ENCODE peak calls at places on chromosomes 11 and 22, in seven cellular contexts. One of them, this sample, is unnamed.

GRCh38 chr11:57597461-57597892 is at the start of gene SERPING1:
- DNase-seq in activated CD8-positive, alpha-beta memory T cell treated with anti-CD3 and anti-CD28 coated beads for 1 hour: no peak
- DNase-seq in Calu3: peak
- DNase-seq in KBM-7: no peak
- DNase-seq in DMS53: no peak
- DNase-seq in putamen: no peak
- DNase-seq in Caco-2: no peak
- DNase-seq in this sample: no peak

GRCh38 chr22:41028841-41029240 is 63.6 kb upstream of the EP300 start:
- DNase-seq in activated CD8-positive, alpha-beta memory T cell treated with anti-CD3 and anti-CD28 coated beads for 1 hour: no peak
- DNase-seq in Calu3: no peak
- DNase-seq in KBM-7: no peak
- DNase-seq in DMS53: peak
- DNase-seq in putamen: no peak
- DNase-seq in Caco-2: no peak
- DNase-seq in this sample: no peak

GRCh38 chr22:38172489-38173155 is 9.0 kb downstream of the PLA2G6 start:
- DNase-seq in activated CD8-positive, alpha-beta memory T cell treated with anti-CD3 and anti-CD28 coated beads for 1 hour: no peak
- DNase-seq in Calu3: peak
- DNase-seq in KBM-7: peak
- DNase-seq in DMS53: peak
- DNase-seq in putamen: no peak
- DNase-seq in Caco-2: no peak
- DNase-seq in this sample: peak

GRCh38 chr11:27456140-27456801 is 16.3 kb downstream of the LGR4 start:
- DNase-seq in activated CD8-positive, alpha-beta memory T cell treated with anti-CD3 and anti-CD28 coated beads for 1 hour: no peak
- DNase-seq in Calu3: no peak
- DNase-seq in KBM-7: no peak
- DNase-seq in DMS53: peak
- DNase-seq in putamen: no peak
- DNase-seq in Caco-2: no peak
- DNase-seq in this sample: peak

GRCh38 chr11:100467821-100468508 is 219.1 kb upstream of the ARHGAP42 start:
- DNase-seq in activated CD8-positive, alpha-beta memory T cell treated with anti-CD3 and anti-CD28 coated beads for 1 hour: no peak
- DNase-seq in Calu3: no peak
- DNase-seq in KBM-7: no peak
- DNase-seq in DMS53: peak
- DNase-seq in putamen: no peak
- DNase-seq in Caco-2: no peak
- DNase-seq in this sample: no peak

GRCh38 chr11:135022430-135022829 is 610.4 kb upstream of the B3GAT1 start:
- DNase-seq in activated CD8-positive, alpha-beta memory T cell treated with anti-CD3 and anti-CD28 coated beads for 1 hour: no peak
- DNase-seq in Calu3: no peak
- DNase-seq in KBM-7: no peak
- DNase-seq in DMS53: no peak
- DNase-seq in putamen: no peak
- DNase-seq in Caco-2: no peak
- DNase-seq in this sample: no peak

GRCh38 chr11:74397531-74398243 is 546 bp downstream of the PGM2L1 start:
- DNase-seq in activated CD8-positive, alpha-beta memory T cell treated with anti-CD3 and anti-CD28 coated beads for 1 hour: peak
- DNase-seq in Calu3: peak
- DNase-seq in KBM-7: peak
- DNase-seq in DMS53: peak
- DNase-seq in putamen: no peak
- DNase-seq in Caco-2: no peak
- DNase-seq in this sample: peak

GRCh38 chr11:28144808-28145207 is 36.6 kb downstream of the METTL15 start:
- DNase-seq in activated CD8-positive, alpha-beta memory T cell treated with anti-CD3 and anti-CD28 coated beads for 1 hour: no peak
- DNase-seq in Calu3: no peak
- DNase-seq in KBM-7: no peak
- DNase-seq in DMS53: no peak
- DNase-seq in putamen: no peak
- DNase-seq in Caco-2: no peak
- DNase-seq in this sample: no peak

GRCh38 chr22:16838073-16838472 is 12.9 kb upstream of the XKR3 start:
- DNase-seq in activated CD8-positive, alpha-beta memory T cell treated with anti-CD3 and anti-CD28 coated beads for 1 hour: no peak
- DNase-seq in Calu3: no peak
- DNase-seq in KBM-7: no peak
- DNase-seq in DMS53: no peak
- DNase-seq in putamen: no peak
- DNase-seq in Caco-2: no peak
- DNase-seq in this sample: no peak

GRCh38 chr11:11996321-11997174 is 11.9 kb downstream of the DKK3 start:
- DNase-seq in activated CD8-positive, alpha-beta memory T cell treated with anti-CD3 and anti-CD28 coated beads for 1 hour: no peak
- DNase-seq in Calu3: no peak
- DNase-seq in KBM-7: no peak
- DNase-seq in DMS53: no peak
- DNase-seq in putamen: no peak
- DNase-seq in Caco-2: no peak
- DNase-seq in this sample: no peak

GRCh38 chr11:12285106-12285505 is 92.3 kb upstream of the PARVA start:
- DNase-seq in activated CD8-positive, alpha-beta memory T cell treated with anti-CD3 and anti-CD28 coated beads for 1 hour: no peak
- DNase-seq in Calu3: no peak
- DNase-seq in KBM-7: no peak
- DNase-seq in DMS53: no peak
- DNase-seq in putamen: no peak
- DNase-seq in Caco-2: no peak
- DNase-seq in this sample: no peak

GRCh38 chr11:69910519-69911309 is 91.5 kb upstream of the FGF3 start:
- DNase-seq in activated CD8-positive, alpha-beta memory T cell treated with anti-CD3 and anti-CD28 coated beads for 1 hour: no peak
- DNase-seq in Calu3: no peak
- DNase-seq in KBM-7: no peak
- DNase-seq in DMS53: no peak
- DNase-seq in putamen: no peak
- DNase-seq in Caco-2: peak
- DNase-seq in this sample: no peak

GRCh38 chr11:122215244-122215992 is 99.4 kb upstream of the BLID start:
- DNase-seq in activated CD8-positive, alpha-beta memory T cell treated with anti-CD3 and anti-CD28 coated beads for 1 hour: no peak
- DNase-seq in Calu3: peak
- DNase-seq in KBM-7: peak
- DNase-seq in DMS53: peak
- DNase-seq in putamen: peak
- DNase-seq in Caco-2: peak
- DNase-seq in this sample: peak

GRCh38 chr11:57514538-57515331 is 767 bp downstream of the SLC43A1 start:
- DNase-seq in activated CD8-positive, alpha-beta memory T cell treated with anti-CD3 and anti-CD28 coated beads for 1 hour: no peak
- DNase-seq in Calu3: peak
- DNase-seq in KBM-7: peak
- DNase-seq in DMS53: peak
- DNase-seq in putamen: no peak
- DNase-seq in Caco-2: peak
- DNase-seq in this sample: peak

GRCh38 chr11:19209617-19210016 is 7.8 kb upstream of the CSRP3 start:
- DNase-seq in activated CD8-positive, alpha-beta memory T cell treated with anti-CD3 and anti-CD28 coated beads for 1 hour: no peak
- DNase-seq in Calu3: no peak
- DNase-seq in KBM-7: no peak
- DNase-seq in DMS53: no peak
- DNase-seq in putamen: no peak
- DNase-seq in Caco-2: peak
- DNase-seq in this sample: no peak

GRCh38 chr11:120334894-120335462 is 1.2 kb upstream of the ARHGEF12 start:
- DNase-seq in activated CD8-positive, alpha-beta memory T cell treated with anti-CD3 and anti-CD28 coated beads for 1 hour: no peak
- DNase-seq in Calu3: peak
- DNase-seq in KBM-7: peak
- DNase-seq in DMS53: peak
- DNase-seq in putamen: peak
- DNase-seq in Caco-2: peak
- DNase-seq in this sample: peak

GRCh38 chr11:37770145-37770544 is 1172.1 kb upstream of the RAG2 start:
- DNase-seq in activated CD8-positive, alpha-beta memory T cell treated with anti-CD3 and anti-CD28 coated beads for 1 hour: no peak
- DNase-seq in Calu3: no peak
- DNase-seq in KBM-7: no peak
- DNase-seq in DMS53: no peak
- DNase-seq in putamen: no peak
- DNase-seq in Caco-2: no peak
- DNase-seq in this sample: no peak

GRCh38 chr22:46052331-46052771 is 75.4 kb upstream of the WNT7B start:
- DNase-seq in activated CD8-positive, alpha-beta memory T cell treated with anti-CD3 and anti-CD28 coated beads for 1 hour: no peak
- DNase-seq in Calu3: no peak
- DNase-seq in KBM-7: no peak
- DNase-seq in DMS53: no peak
- DNase-seq in putamen: no peak
- DNase-seq in Caco-2: peak
- DNase-seq in this sample: no peak

GRCh38 chr11:42239102-42239501 is 779.6 kb upstream of the LRRC4C start:
- DNase-seq in activated CD8-positive, alpha-beta memory T cell treated with anti-CD3 and anti-CD28 coated beads for 1 hour: no peak
- DNase-seq in Calu3: no peak
- DNase-seq in KBM-7: no peak
- DNase-seq in DMS53: no peak
- DNase-seq in putamen: no peak
- DNase-seq in Caco-2: no peak
- DNase-seq in this sample: no peak

GRCh38 chr11:97060184-97060583 is 670.4 kb downstream of the JRKL start:
- DNase-seq in activated CD8-positive, alpha-beta memory T cell treated with anti-CD3 and anti-CD28 coated beads for 1 hour: no peak
- DNase-seq in Calu3: no peak
- DNase-seq in KBM-7: no peak
- DNase-seq in DMS53: no peak
- DNase-seq in putamen: no peak
- DNase-seq in Caco-2: no peak
- DNase-seq in this sample: no peak

GRCh38 chr11:22634897-22635629 is 9.4 kb upstream of the FANCF start:
- DNase-seq in activated CD8-positive, alpha-beta memory T cell treated with anti-CD3 and anti-CD28 coated beads for 1 hour: no peak
- DNase-seq in Calu3: peak
- DNase-seq in KBM-7: no peak
- DNase-seq in DMS53: peak
- DNase-seq in putamen: no peak
- DNase-seq in Caco-2: peak
- DNase-seq in this sample: peak